ENCODE peak calls at places on chromosomes 4 and X, in ten cellular contexts. One of them, this sample, is unnamed.

GRCh38 chr4:147786031-147786430 is 54.1 kb downstream of the ARHGAP10 start:
- DNase-seq in AML-193: peak; percentile 44
- DNase-seq in nucleus accumbens: no peak
- DNase-seq in T follicular helper cell: no peak
- DNase-seq in choroid plexus epithelial cell: peak; percentile 31
- DNase-seq in neural progenitor cell: no peak
- DNase-seq in activated T-helper 1 cell treated with Interleukin-2 at 50 U/mL for 16 hours: no peak
- DNase-seq in brain pericyte: no peak
- DNase-seq in anterior cingulate cortex: no peak
- DNase-seq in T1000: no peak
- DNase-seq in this sample: no peak

GRCh38 chr4:116599859-116600258 is 485.5 kb downstream of the TRAM1L1 start:
- DNase-seq in choroid plexus epithelial cell: no peak
- DNase-seq in neural progenitor cell: peak; percentile 18
- DNase-seq in anterior cingulate cortex: no peak
- DNase-seq in AML-193: no peak
- DNase-seq in activated T-helper 1 cell treated with Interleukin-2 at 50 U/mL for 16 hours: no peak
- DNase-seq in brain pericyte: no peak
- DNase-seq in T follicular helper cell: no peak
- DNase-seq in nucleus accumbens: no peak
- DNase-seq in T1000: no peak
- DNase-seq in this sample: no peak

GRCh38 chr4:6806924-6807676 is 24.6 kb downstream of the KIAA0232 start:
- DNase-seq in AML-193: peak; percentile 52
- DNase-seq in nucleus accumbens: no peak
- DNase-seq in choroid plexus epithelial cell: peak; percentile 25
- DNase-seq in anterior cingulate cortex: no peak
- DNase-seq in activated T-helper 1 cell treated with Interleukin-2 at 50 U/mL for 16 hours: no peak
- DNase-seq in T1000: no peak
- DNase-seq in T follicular helper cell: no peak
- DNase-seq in brain pericyte: no peak
- DNase-seq in neural progenitor cell: no peak
- DNase-seq in this sample: peak; percentile 41

GRCh38 chr4:36385951-36386561 is 104.6 kb downstream of the DTHD1 start:
- DNase-seq in T1000: no peak
- DNase-seq in brain pericyte: no peak
- DNase-seq in choroid plexus epithelial cell: no peak
- DNase-seq in activated T-helper 1 cell treated with Interleukin-2 at 50 U/mL for 16 hours: peak; percentile 4
- DNase-seq in neural progenitor cell: no peak
- DNase-seq in nucleus accumbens: no peak
- DNase-seq in anterior cingulate cortex: no peak
- DNase-seq in T follicular helper cell: peak; percentile 25
- DNase-seq in AML-193: peak; percentile 91
- DNase-seq in this sample: no peak

GRCh38 chr4:9962611-9963314 is 58.5 kb downstream of the SLC2A9 start:
- DNase-seq in anterior cingulate cortex: no peak
- DNase-seq in neural progenitor cell: no peak
- DNase-seq in activated T-helper 1 cell treated with Interleukin-2 at 50 U/mL for 16 hours: no peak
- DNase-seq in T follicular helper cell: no peak
- DNase-seq in T1000: no peak
- DNase-seq in brain pericyte: no peak
- DNase-seq in nucleus accumbens: no peak
- DNase-seq in AML-193: no peak
- DNase-seq in choroid plexus epithelial cell: no peak
- DNase-seq in this sample: no peak

GRCh38 chr4:23237771-23238170 is 545.0 kb downstream of the GBA3 start:
- DNase-seq in T1000: no peak
- DNase-seq in anterior cingulate cortex: no peak
- DNase-seq in brain pericyte: no peak
- DNase-seq in AML-193: no peak
- DNase-seq in neural progenitor cell: no peak
- DNase-seq in activated T-helper 1 cell treated with Interleukin-2 at 50 U/mL for 16 hours: no peak
- DNase-seq in choroid plexus epithelial cell: peak; percentile 2
- DNase-seq in T follicular helper cell: no peak
- DNase-seq in nucleus accumbens: no peak
- DNase-seq in this sample: no peak

GRCh38 chr4:82247629-82248028 is 126.2 kb downstream of the HNRNPD start:
- DNase-seq in nucleus accumbens: no peak
- DNase-seq in T follicular helper cell: no peak
- DNase-seq in brain pericyte: no peak
- DNase-seq in AML-193: no peak
- DNase-seq in anterior cingulate cortex: no peak
- DNase-seq in T1000: no peak
- DNase-seq in choroid plexus epithelial cell: no peak
- DNase-seq in activated T-helper 1 cell treated with Interleukin-2 at 50 U/mL for 16 hours: no peak
- DNase-seq in neural progenitor cell: no peak
- DNase-seq in this sample: no peak

GRCh38 chr4:48346594-48346993 is 5.3 kb downstream of the SLAIN2 start:
- DNase-seq in T1000: no peak
- DNase-seq in AML-193: no peak
- DNase-seq in activated T-helper 1 cell treated with Interleukin-2 at 50 U/mL for 16 hours: no peak
- DNase-seq in choroid plexus epithelial cell: no peak
- DNase-seq in T follicular helper cell: no peak
- DNase-seq in neural progenitor cell: no peak
- DNase-seq in nucleus accumbens: no peak
- DNase-seq in brain pericyte: no peak
- DNase-seq in anterior cingulate cortex: no peak
- DNase-seq in this sample: no peak

GRCh38 chrX:487836-488235 is 101.1 kb upstream of the PPP2R3B start:
- DNase-seq in nucleus accumbens: no peak
- DNase-seq in activated T-helper 1 cell treated with Interleukin-2 at 50 U/mL for 16 hours: no peak
- DNase-seq in T follicular helper cell: no peak
- DNase-seq in AML-193: no peak
- DNase-seq in T1000: no peak
- DNase-seq in anterior cingulate cortex: no peak
- DNase-seq in choroid plexus epithelial cell: no peak
- DNase-seq in neural progenitor cell: no peak
- DNase-seq in brain pericyte: no peak
- DNase-seq in this sample: no peak

GRCh38 chr4:121408-122084 is 2.8 kb upstream of the ZNF718 start:
- DNase-seq in T1000: no peak
- DNase-seq in nucleus accumbens: no peak
- DNase-seq in choroid plexus epithelial cell: no peak
- DNase-seq in AML-193: peak; percentile 81
- DNase-seq in T follicular helper cell: no peak
- DNase-seq in brain pericyte: no peak
- DNase-seq in neural progenitor cell: no peak
- DNase-seq in activated T-helper 1 cell treated with Interleukin-2 at 50 U/mL for 16 hours: no peak
- DNase-seq in anterior cingulate cortex: no peak
- DNase-seq in this sample: no peak

GRCh38 chr4:77015390-77015789 is 60.4 kb downstream of the CCNI start:
- DNase-seq in brain pericyte: no peak
- DNase-seq in T1000: no peak
- DNase-seq in choroid plexus epithelial cell: peak; percentile 84
- DNase-seq in anterior cingulate cortex: no peak
- DNase-seq in nucleus accumbens: no peak
- DNase-seq in neural progenitor cell: no peak
- DNase-seq in AML-193: no peak
- DNase-seq in T follicular helper cell: no peak
- DNase-seq in activated T-helper 1 cell treated with Interleukin-2 at 50 U/mL for 16 hours: no peak
- DNase-seq in this sample: no peak